ENCODE peak calls at places on chromosomes 13 and 19, in five cellular contexts. N, Y, R, D and I are unnamed samples.

GRCh38 chr13:73870970-73871935 is 263.0 kb downstream of the KLF12 start:
- DNase-seq in N (no peak), Y (peak), R (no peak), D (peak), I (peak)

GRCh38 chr13:34224877-34225276 is 406.9 kb downstream of the RFC3 start:
- DNase-seq in N (no peak), Y (no peak), R (no peak), D (no peak), I (no peak)

GRCh38 chr13:95553614-95554385 is 1.3 kb downstream of the CLDN10 start:
- DNase-seq in N (no peak), Y (no peak), R (peak), D (no peak), I (no peak)

GRCh38 chr19:38975214-38975860 is at the start of gene FBXO17:
- DNase-seq in N (peak), Y (peak), R (peak), D (peak), I (peak)

GRCh38 chr19:44988896-44989563 is 12.2 kb upstream of the RELB start:
- DNase-seq in N (peak), Y (peak), R (peak), D (peak), I (peak)

GRCh38 chr19:35549879-35550523 is 4.6 kb downstream of the TMEM147 start:
- DNase-seq in N (no peak), Y (no peak), R (no peak), D (no peak), I (no peak)

GRCh38 chr13:35292329-35292728 is 184.2 kb downstream of the MAB21L1 start:
- DNase-seq in N (no peak), Y (no peak), R (no peak), D (no peak), I (no peak)

GRCh38 chr19:12647490-12648071 is 19.0 kb downstream of the MAN2B1 start:
- DNase-seq in N (peak), Y (peak), R (peak), D (no peak), I (peak)

GRCh38 chr19:8459520-8460260 is 14.9 kb downstream of the HNRNPM start:
- DNase-seq in N (no peak), Y (peak), R (no peak), D (peak), I (peak)

GRCh38 chr13:51524312-51524711 is 60.0 kb upstream of the WDFY2 start:
- DNase-seq in N (no peak), Y (no peak), R (no peak), D (no peak), I (peak)

GRCh38 chr19:45090598-45090997 is 2.4 kb upstream of the PPP1R37 start:
- DNase-seq in N (no peak), Y (no peak), R (no peak), D (no peak), I (no peak)

GRCh38 chr13:30862707-30863106 is 43.4 kb upstream of the MEDAG start:
- DNase-seq in N (peak), Y (peak), R (peak), D (peak), I (peak)

GRCh38 chr19:33281296-33281926 is 20.9 kb downstream of the CEBPA start:
- DNase-seq in N (no peak), Y (no peak), R (no peak), D (no peak), I (no peak)

GRCh38 chr13:43865892-43866291 is 13.6 kb downstream of the CCDC122 start:
- DNase-seq in N (no peak), Y (peak), R (no peak), D (peak), I (peak)

GRCh38 chr19:2309734-2310362 is 1.9 kb upstream of the LINGO3 start:
- DNase-seq in N (no peak), Y (no peak), R (no peak), D (peak), I (peak)

GRCh38 chr13:34258646-34259386 is 440.9 kb downstream of the RFC3 start:
- DNase-seq in N (no peak), Y (peak), R (no peak), D (no peak), I (no peak)

GRCh38 chr13:33119022-33119735 is 103.0 kb downstream of the KL start:
- DNase-seq in N (no peak), Y (peak), R (no peak), D (peak), I (no peak)

GRCh38 chr13:27578121-27579030 is 42.0 kb downstream of the LNX2 start:
- DNase-seq in N (no peak), Y (peak), R (no peak), D (peak), I (peak)

GRCh38 chr13:74226791-74227475 is 92.7 kb upstream of the KLF12 start:
- DNase-seq in N (no peak), Y (peak), R (no peak), D (no peak), I (peak)

GRCh38 chr13:22091222-22091970 is 420.5 kb downstream of the FGF9 start:
- DNase-seq in N (no peak), Y (no peak), R (no peak), D (no peak), I (no peak)

GRCh38 chr13:98133949-98134348 is 8.9 kb upstream of the FARP1 start:
- DNase-seq in N (no peak), Y (no peak), R (no peak), D (no peak), I (no peak)

GRCh38 chr19:28374971-28375370 is 838.0 kb downstream of the UQCRFS1 start:
- DNase-seq in N (no peak), Y (no peak), R (no peak), D (no peak), I (no peak)

GRCh38 chr19:38263696-38264485 is 482 bp upstream of the SPINT2 start:
- DNase-seq in N (no peak), Y (peak), R (no peak), D (peak), I (peak)

GRCh38 chr19:10646781-10647180 is 7.4 kb upstream of the ILF3 start:
- DNase-seq in N (no peak), Y (no peak), R (no peak), D (no peak), I (no peak)

GRCh38 chr13:39273953-39274352 is 235.7 kb downstream of the NHLRC3 start:
- DNase-seq in N (no peak), Y (peak), R (peak), D (peak), I (peak)

GRCh38 chr19:5627395-5627904 is 4.6 kb downstream of the SAFB start:
- DNase-seq in N (peak), Y (peak), R (peak), D (no peak), I (no peak)
- H3K4me3 ChIP-seq in N (no peak), Y (no peak), R (no peak), D (no peak), I (no peak)

GRCh38 chr19:52785506-52785905 is 1.1 kb downstream of the ZNF600 start:
- DNase-seq in N (no peak), Y (no peak), R (no peak), D (no peak), I (no peak)
- H3K4me3 ChIP-seq in N (no peak), Y (no peak), R (no peak), D (no peak), I (no peak)

GRCh38 chr13:91722267-91722884 is 324.0 kb downstream of the GPC5 start:
- DNase-seq in N (no peak), Y (peak), R (peak), D (peak), I (peak)
- H3K4me3 ChIP-seq in N (no peak), Y (no peak), R (no peak), D (no peak), I (no peak)

GRCh38 chr19:48501961-48502719 is 9.5 kb downstream of the LMTK3 start:
- DNase-seq in N (no peak), Y (no peak), R (peak), D (no peak), I (peak)
- H3K4me3 ChIP-seq in N (no peak), Y (no peak), R (peak), D (no peak), I (no peak)

GRCh38 chr19:15324791-15325519 is 7.4 kb downstream of the BRD4 start:
- DNase-seq in N (no peak), Y (no peak), R (peak), D (no peak), I (no peak)
- H3K4me3 ChIP-seq in N (no peak), Y (no peak), R (no peak), D (no peak), I (no peak)

GRCh38 chr13:75762967-75763366 is 126.8 kb downstream of the LMO7 start:
- DNase-seq in N (no peak), Y (no peak), R (no peak), D (no peak), I (no peak)

GRCh38 chr13:75762066-75762937 is 126.2 kb downstream of the LMO7 start:
- DNase-seq in N (no peak), Y (peak), R (no peak), D (no peak), I (no peak)

GRCh38 chr13:75760182-75760981 is 124.3 kb downstream of the LMO7 start:
- DNase-seq in N (no peak), Y (peak), R (no peak), D (no peak), I (peak)

GRCh38 chr13:75759531-75759930 is 123.4 kb downstream of the LMO7 start:
- DNase-seq in N (no peak), Y (no peak), R (no peak), D (no peak), I (no peak)

DNA sequence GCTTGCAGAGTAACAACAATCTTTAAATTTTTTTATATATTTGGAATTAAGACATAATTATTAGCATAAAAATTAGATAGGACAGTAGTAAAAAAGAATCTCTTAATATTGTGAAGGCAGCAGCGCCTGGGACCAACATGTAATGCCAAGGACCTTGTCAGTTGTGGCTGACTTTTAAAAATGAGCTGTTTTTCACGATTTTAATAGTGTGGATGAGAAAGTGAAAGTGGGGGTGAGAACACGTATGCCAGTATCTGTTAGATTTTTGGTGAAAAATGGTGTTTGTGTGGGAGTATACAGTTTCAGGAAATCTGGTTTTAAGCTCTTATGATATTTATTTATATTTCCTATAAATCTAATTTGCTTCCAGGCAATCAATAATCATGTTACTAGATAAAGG is 125.2 kb downstream of the LMO7 start:
- DNase-seq in N (no peak), Y (peak), R (no peak), D (no peak), I (peak)
- H3K4me3 ChIP-seq in N (peak), Y (peak), R (no peak), D (no peak), I (no peak)